ENCODE peak calls at places on chromosome 7, in ten cellular contexts. One of them, this sample, is unnamed.

GRCh38 chr7:40851001-40851400 is 716.2 kb downstream of the SUGCT start:
- DNase-seq in right cardiac atrium: no peak
- DNase-seq in mammary epithelial cell: no peak
- DNase-seq in GM23338: no peak
- DNase-seq in PC-9: no peak
- DNase-seq in CD8-positive, alpha-beta T cell: no peak
- DNase-seq in AG04450: no peak
- DNase-seq in dorsolateral prefrontal cortex: no peak
- DNase-seq in left ventricle myocardium inferior: no peak
- DNase-seq in DND-41: no peak
- DNase-seq in this sample: no peak

GRCh38 chr7:116150588-116150987 is 59.8 kb upstream of the TES start:
- DNase-seq in right cardiac atrium: no peak
- DNase-seq in mammary epithelial cell: no peak
- DNase-seq in GM23338: no peak
- DNase-seq in PC-9: no peak
- DNase-seq in CD8-positive, alpha-beta T cell: no peak
- DNase-seq in AG04450: no peak
- DNase-seq in dorsolateral prefrontal cortex: no peak
- DNase-seq in left ventricle myocardium inferior: no peak
- DNase-seq in DND-41: no peak
- DNase-seq in this sample: no peak

GRCh38 chr7:77797734-77798393 is 370 bp downstream of the TMEM60 start:
- DNase-seq in right cardiac atrium: no peak
- DNase-seq in mammary epithelial cell: no peak
- DNase-seq in GM23338: no peak
- DNase-seq in PC-9: no peak
- DNase-seq in CD8-positive, alpha-beta T cell: no peak
- DNase-seq in AG04450: no peak
- DNase-seq in dorsolateral prefrontal cortex: no peak
- DNase-seq in left ventricle myocardium inferior: peak; percentile 35
- DNase-seq in DND-41: no peak
- DNase-seq in this sample: peak; percentile 24

GRCh38 chr7:69244691-69245090 is 353.6 kb upstream of the AUTS2 start:
- DNase-seq in right cardiac atrium: no peak
- DNase-seq in mammary epithelial cell: no peak
- DNase-seq in GM23338: no peak
- DNase-seq in PC-9: no peak
- DNase-seq in CD8-positive, alpha-beta T cell: no peak
- DNase-seq in AG04450: no peak
- DNase-seq in dorsolateral prefrontal cortex: no peak
- DNase-seq in left ventricle myocardium inferior: no peak
- DNase-seq in DND-41: no peak
- DNase-seq in this sample: no peak

GRCh38 chr7:111771638-111772037 is 209.3 kb upstream of the IMMP2L start:
- DNase-seq in right cardiac atrium: no peak
- DNase-seq in mammary epithelial cell: no peak
- DNase-seq in GM23338: peak; percentile 38
- DNase-seq in PC-9: no peak
- DNase-seq in CD8-positive, alpha-beta T cell: no peak
- DNase-seq in AG04450: no peak
- DNase-seq in dorsolateral prefrontal cortex: no peak
- DNase-seq in left ventricle myocardium inferior: no peak
- DNase-seq in DND-41: no peak
- DNase-seq in this sample: no peak

GRCh38 chr7:7830122-7830878 is 111.9 kb upstream of the RPA3 start:
- DNase-seq in right cardiac atrium: no peak
- DNase-seq in mammary epithelial cell: peak; percentile 41
- DNase-seq in GM23338: no peak
- DNase-seq in PC-9: no peak
- DNase-seq in CD8-positive, alpha-beta T cell: no peak
- DNase-seq in AG04450: no peak
- DNase-seq in dorsolateral prefrontal cortex: no peak
- DNase-seq in left ventricle myocardium inferior: no peak
- DNase-seq in DND-41: no peak
- DNase-seq in this sample: no peak

GRCh38 chr7:22481726-22482125 is 18.3 kb downstream of the STEAP1B start:
- DNase-seq in right cardiac atrium: no peak
- DNase-seq in mammary epithelial cell: no peak
- DNase-seq in GM23338: no peak
- DNase-seq in PC-9: no peak
- DNase-seq in CD8-positive, alpha-beta T cell: no peak
- DNase-seq in AG04450: no peak
- DNase-seq in dorsolateral prefrontal cortex: no peak
- DNase-seq in left ventricle myocardium inferior: no peak
- DNase-seq in DND-41: peak; percentile 64
- DNase-seq in this sample: no peak

GRCh38 chr7:83643012-83643411 is 5.9 kb downstream of the SEMA3E start:
- DNase-seq in right cardiac atrium: no peak
- DNase-seq in mammary epithelial cell: no peak
- DNase-seq in GM23338: no peak
- DNase-seq in PC-9: no peak
- DNase-seq in CD8-positive, alpha-beta T cell: no peak
- DNase-seq in AG04450: no peak
- DNase-seq in dorsolateral prefrontal cortex: no peak
- DNase-seq in left ventricle myocardium inferior: no peak
- DNase-seq in DND-41: no peak
- DNase-seq in this sample: no peak

GRCh38 chr7:11784808-11785536 is 47.0 kb downstream of the THSD7A start:
- DNase-seq in right cardiac atrium: no peak
- DNase-seq in mammary epithelial cell: no peak
- DNase-seq in GM23338: no peak
- DNase-seq in PC-9: peak; percentile 88
- DNase-seq in CD8-positive, alpha-beta T cell: no peak
- DNase-seq in AG04450: no peak
- DNase-seq in dorsolateral prefrontal cortex: no peak
- DNase-seq in left ventricle myocardium inferior: no peak
- DNase-seq in DND-41: no peak
- DNase-seq in this sample: no peak

GRCh38 chr7:145350334-145350733 is 514.5 kb upstream of the TPK1 start:
- DNase-seq in right cardiac atrium: no peak
- DNase-seq in mammary epithelial cell: no peak
- DNase-seq in GM23338: no peak
- DNase-seq in PC-9: no peak
- DNase-seq in CD8-positive, alpha-beta T cell: no peak
- DNase-seq in AG04450: no peak
- DNase-seq in dorsolateral prefrontal cortex: no peak
- DNase-seq in left ventricle myocardium inferior: no peak
- DNase-seq in DND-41: no peak
- DNase-seq in this sample: no peak

GRCh38 chr7:85103962-85104361 is 82.9 kb downstream of the SEMA3D start:
- DNase-seq in right cardiac atrium: no peak
- DNase-seq in mammary epithelial cell: peak; percentile 66
- DNase-seq in GM23338: no peak
- DNase-seq in PC-9: no peak
- DNase-seq in CD8-positive, alpha-beta T cell: no peak
- DNase-seq in AG04450: no peak
- DNase-seq in dorsolateral prefrontal cortex: no peak
- DNase-seq in left ventricle myocardium inferior: no peak
- DNase-seq in DND-41: no peak
- DNase-seq in this sample: no peak

GRCh38 chr7:142796001-142796500 is 25.3 kb downstream of the PRSS2 start:
- DNase-seq in right cardiac atrium: no peak
- DNase-seq in mammary epithelial cell: no peak
- DNase-seq in GM23338: peak; percentile 43
- DNase-seq in PC-9: peak; percentile 43
- DNase-seq in CD8-positive, alpha-beta T cell: no peak
- DNase-seq in AG04450: no peak
- DNase-seq in dorsolateral prefrontal cortex: no peak
- DNase-seq in left ventricle myocardium inferior: no peak
- DNase-seq in DND-41: peak; percentile 51
- DNase-seq in this sample: no peak
- H3K27me3 ChIP-seq in right cardiac atrium: no peaks in the 10 kb centered on the region
- H3K27me3 ChIP-seq in mammary epithelial cell: peaks cover 28% of the 10 kb centered on the region
- H3K27me3 ChIP-seq in GM23338: peaks cover 67% of the 10 kb centered on the region
- H3K27me3 ChIP-seq in PC-9: no peaks in the 10 kb centered on the region
- H3K27me3 ChIP-seq in CD8-positive, alpha-beta T cell: no peaks in the 10 kb centered on the region
- H3K27me3 ChIP-seq in AG04450: peaks cover 56% of the 10 kb centered on the region
- H3K27me3 ChIP-seq in dorsolateral prefrontal cortex: peaks cover 52% of the 10 kb centered on the region
- H3K27me3 ChIP-seq in left ventricle myocardium inferior: peaks cover 99% of the 10 kb centered on the region
- H3K27me3 ChIP-seq in DND-41: no peaks in the 10 kb centered on the region
- H3K27me3 ChIP-seq in this sample: peaks cover 56% of the 10 kb centered on the region

DNA sequence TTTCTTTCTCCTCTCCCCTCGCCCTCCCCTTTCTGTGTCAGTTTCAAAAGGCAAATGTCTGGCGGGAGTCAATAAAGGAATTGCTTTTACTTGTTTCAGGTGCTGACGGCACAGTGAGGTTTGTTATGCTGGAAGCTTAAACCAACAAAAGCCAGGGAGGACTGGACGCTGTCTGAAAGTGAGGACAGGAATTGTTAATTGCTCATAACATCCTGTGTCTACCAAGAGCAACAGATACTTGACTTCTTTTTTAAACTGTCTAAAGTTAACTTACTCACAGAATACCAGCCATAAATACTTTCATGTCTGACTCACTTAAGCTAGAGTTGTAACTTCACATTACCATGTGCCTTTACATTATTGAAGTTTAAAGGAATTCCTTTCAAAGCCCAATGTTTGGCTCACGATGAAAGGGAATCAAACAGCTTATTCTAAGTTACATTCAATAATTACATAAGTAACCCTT is 252.7 kb upstream of the SHH start:
- DNase-seq in right cardiac atrium: no peak
- DNase-seq in mammary epithelial cell: peak; percentile 29
- DNase-seq in GM23338: no peak
- DNase-seq in PC-9: peak; percentile 51
- DNase-seq in CD8-positive, alpha-beta T cell: no peak
- DNase-seq in AG04450: no peak
- DNase-seq in dorsolateral prefrontal cortex: no peak
- DNase-seq in left ventricle myocardium inferior: no peak
- DNase-seq in DND-41: no peak
- DNase-seq in this sample: no peak
- H3K27me3 ChIP-seq in right cardiac atrium: no peaks in the 10 kb centered on the region
- H3K27me3 ChIP-seq in mammary epithelial cell: no peaks in the 10 kb centered on the region
- H3K27me3 ChIP-seq in GM23338: no peaks in the 10 kb centered on the region
- H3K27me3 ChIP-seq in PC-9: peaks cover 82% of the 10 kb centered on the region
- H3K27me3 ChIP-seq in CD8-positive, alpha-beta T cell: no peaks in the 10 kb centered on the region
- H3K27me3 ChIP-seq in AG04450: no peaks in the 10 kb centered on the region
- H3K27me3 ChIP-seq in dorsolateral prefrontal cortex: peaks cover 6% of the 10 kb centered on the region
- H3K27me3 ChIP-seq in left ventricle myocardium inferior: peaks cover 62% of the 10 kb centered on the region
- H3K27me3 ChIP-seq in DND-41: peaks cover 10% of the 10 kb centered on the region
- H3K27me3 ChIP-seq in this sample: no peaks in the 10 kb centered on the region

DNA sequence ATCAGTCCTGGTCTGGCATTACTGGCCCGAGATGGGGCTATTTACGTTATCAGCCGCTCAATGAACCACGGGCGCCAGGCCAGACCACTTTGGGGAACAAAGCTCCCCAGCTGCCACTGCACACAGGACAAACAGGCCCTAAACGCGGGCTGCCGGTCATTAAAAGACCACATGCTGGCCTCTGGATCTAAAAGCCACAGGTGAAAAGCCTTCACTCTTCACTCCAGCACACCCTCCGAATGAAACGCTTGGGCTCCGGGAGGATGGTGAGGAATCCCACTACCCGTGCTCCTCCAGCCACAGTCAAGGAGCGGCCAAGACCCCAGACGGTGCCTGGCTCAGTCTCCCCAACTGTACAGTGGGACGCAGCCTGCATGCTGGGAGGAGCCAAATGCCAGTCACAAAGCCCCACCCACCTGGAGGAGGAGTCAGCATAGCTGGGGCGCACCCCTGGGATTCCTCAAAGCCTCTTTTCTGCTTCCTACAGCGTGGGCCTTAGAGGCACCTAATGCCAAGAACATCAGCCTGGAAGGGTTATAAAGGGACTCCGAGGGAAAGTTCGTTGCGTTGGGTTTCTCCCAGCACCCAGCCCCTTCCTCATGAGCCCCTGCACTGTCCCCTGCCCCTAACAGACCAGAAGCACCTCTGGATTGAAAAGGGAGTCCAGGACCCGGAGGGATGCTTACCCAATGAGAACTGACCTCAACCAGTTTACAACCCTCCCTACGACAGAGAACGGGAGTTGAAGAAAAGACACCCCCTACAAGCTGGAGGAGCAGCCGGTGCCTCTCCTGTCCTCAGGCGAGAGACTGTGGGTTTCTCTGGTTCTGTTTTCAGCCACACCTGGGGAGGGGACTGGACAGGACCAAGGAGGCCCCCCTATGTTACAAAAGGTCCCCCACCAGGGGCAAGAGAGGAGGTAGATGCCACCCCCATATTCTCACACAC is 4.7 kb downstream of the PDGFA start:
- DNase-seq in right cardiac atrium: peak; percentile 72
- DNase-seq in mammary epithelial cell: peak; percentile 79
- DNase-seq in GM23338: peak; percentile 85
- DNase-seq in PC-9: no peak
- DNase-seq in CD8-positive, alpha-beta T cell: no peak
- DNase-seq in AG04450: no peak
- DNase-seq in dorsolateral prefrontal cortex: peak; percentile 79
- DNase-seq in left ventricle myocardium inferior: no peak
- DNase-seq in DND-41: peak; percentile 33
- DNase-seq in this sample: peak; percentile 86
- H3K27me3 ChIP-seq in right cardiac atrium: no peaks in the 10 kb centered on the region
- H3K27me3 ChIP-seq in mammary epithelial cell: no peaks in the 10 kb centered on the region
- H3K27me3 ChIP-seq in GM23338: peaks cover 13% of the 10 kb centered on the region
- H3K27me3 ChIP-seq in PC-9: no peaks in the 10 kb centered on the region
- H3K27me3 ChIP-seq in CD8-positive, alpha-beta T cell: peaks cover 8% of the 10 kb centered on the region
- H3K27me3 ChIP-seq in AG04450: no peaks in the 10 kb centered on the region
- H3K27me3 ChIP-seq in dorsolateral prefrontal cortex: no peaks in the 10 kb centered on the region
- H3K27me3 ChIP-seq in left ventricle myocardium inferior: peaks cover 22% of the 10 kb centered on the region
- H3K27me3 ChIP-seq in DND-41: peaks cover 3% of the 10 kb centered on the region
- H3K27me3 ChIP-seq in this sample: no peaks in the 10 kb centered on the region

GRCh38 chr7:6608794-6609193 is 6.6 kb upstream of the ZNF853 start:
- DNase-seq in right cardiac atrium: no peak
- DNase-seq in mammary epithelial cell: no peak
- DNase-seq in GM23338: no peak
- DNase-seq in PC-9: no peak
- DNase-seq in CD8-positive, alpha-beta T cell: no peak
- DNase-seq in AG04450: no peak
- DNase-seq in dorsolateral prefrontal cortex: no peak
- DNase-seq in left ventricle myocardium inferior: no peak
- DNase-seq in DND-41: no peak
- DNase-seq in this sample: no peak

GRCh38 chr7:6614941-6615737 is at the start of gene ZNF853:
- DNase-seq in right cardiac atrium: no peak
- DNase-seq in mammary epithelial cell: no peak
- DNase-seq in GM23338: peak; percentile 64
- DNase-seq in PC-9: no peak
- DNase-seq in CD8-positive, alpha-beta T cell: peak; percentile 38
- DNase-seq in AG04450: no peak
- DNase-seq in dorsolateral prefrontal cortex: peak; percentile 64
- DNase-seq in left ventricle myocardium inferior: no peak
- DNase-seq in DND-41: no peak
- DNase-seq in this sample: no peak

GRCh38 chr7:6615853-6616555 is 594 bp downstream of the ZNF853 start:
- DNase-seq in right cardiac atrium: no peak
- DNase-seq in mammary epithelial cell: no peak
- DNase-seq in GM23338: peak; percentile 81
- DNase-seq in PC-9: peak; percentile 52
- DNase-seq in CD8-positive, alpha-beta T cell: no peak
- DNase-seq in AG04450: no peak
- DNase-seq in dorsolateral prefrontal cortex: no peak
- DNase-seq in left ventricle myocardium inferior: no peak
- DNase-seq in DND-41: no peak
- DNase-seq in this sample: no peak

GRCh38 chr7:6613706-6614105 is 1.7 kb upstream of the ZNF853 start:
- DNase-seq in right cardiac atrium: no peak
- DNase-seq in mammary epithelial cell: no peak
- DNase-seq in GM23338: no peak
- DNase-seq in PC-9: peak; percentile 42
- DNase-seq in CD8-positive, alpha-beta T cell: no peak
- DNase-seq in AG04450: no peak
- DNase-seq in dorsolateral prefrontal cortex: no peak
- DNase-seq in left ventricle myocardium inferior: no peak
- DNase-seq in DND-41: no peak
- DNase-seq in this sample: no peak

GRCh38 chr7:6612819-6613218 is 2.6 kb upstream of the ZNF853 start:
- DNase-seq in right cardiac atrium: no peak
- DNase-seq in mammary epithelial cell: no peak
- DNase-seq in GM23338: no peak
- DNase-seq in PC-9: no peak
- DNase-seq in CD8-positive, alpha-beta T cell: no peak
- DNase-seq in AG04450: no peak
- DNase-seq in dorsolateral prefrontal cortex: no peak
- DNase-seq in left ventricle myocardium inferior: no peak
- DNase-seq in DND-41: no peak
- DNase-seq in this sample: no peak
- H3K27me3 ChIP-seq in right cardiac atrium: no peaks in the 10 kb centered on the region
- H3K27me3 ChIP-seq in mammary epithelial cell: peaks cover 21% of the 10 kb centered on the region
- H3K27me3 ChIP-seq in GM23338: no peaks in the 10 kb centered on the region
- H3K27me3 ChIP-seq in PC-9: no peaks in the 10 kb centered on the region
- H3K27me3 ChIP-seq in CD8-positive, alpha-beta T cell: no peaks in the 10 kb centered on the region
- H3K27me3 ChIP-seq in AG04450: peaks cover 14% of the 10 kb centered on the region
- H3K27me3 ChIP-seq in dorsolateral prefrontal cortex: no peaks in the 10 kb centered on the region
- H3K27me3 ChIP-seq in left ventricle myocardium inferior: no peaks in the 10 kb centered on the region
- H3K27me3 ChIP-seq in DND-41: peaks cover 21% of the 10 kb centered on the region
- H3K27me3 ChIP-seq in this sample: no peaks in the 10 kb centered on the region